ENCODE peak calls at places on chromosome 9, in seven cellular contexts. W is GM23338, U is A549, X is HL-60, M is HepG2, V is K562, F is HCT116. R is an unnamed sample.

GRCh38 chr9:8579661-8580060 is 780.1 kb upstream of the DMAC1 start:
- DNase-seq in W (no peak), U (no peak), X (no peak), M (no peak), V (no peak), F (no peak), R (no peak)

GRCh38 chr9:135010921-135011320 is 76.5 kb upstream of the OLFM1 start:
- DNase-seq in W (no peak), U (no peak), X (no peak), M (no peak), V (no peak), F (no peak), R (no peak)

GRCh38 chr9:1087120-1087881 is 37.1 kb downstream of the DMRT2 start:
- DNase-seq in W (no peak), U (no peak), X (no peak), M (no peak), V (no peak), F (no peak), R (no peak)

GRCh38 chr9:27142299-27142930 is 33.4 kb downstream of the TEK start:
- DNase-seq in W (no peak), U (no peak), X (no peak), M (no peak), V (no peak), F (no peak), R (no peak)

GRCh38 chr9:116596646-116597045 is 90.5 kb upstream of the TRIM32 start:
- DNase-seq in W (no peak), U (no peak), X (no peak), M (no peak), V (no peak), F (no peak), R (no peak)

GRCh38 chr9:109286571-109286977 is 34.3 kb downstream of the EPB41L4B start:
- DNase-seq in W (no peak), U (peak), X (no peak), M (no peak), V (no peak), F (no peak), R (peak)

GRCh38 chr9:136110082-136111061 is 8.3 kb downstream of the TMEM250 start:
- DNase-seq in W (peak), U (no peak), X (no peak), M (no peak), V (peak), F (no peak), R (no peak)

GRCh38 chr9:136012651-136013050 is 51.5 kb upstream of the UBAC1 start:
- DNase-seq in W (no peak), U (no peak), X (no peak), M (no peak), V (peak), F (no peak), R (no peak)

GRCh38 chr9:69250681-69251080 is 74.3 kb upstream of the ENTREP1 start:
- DNase-seq in W (no peak), U (no peak), X (no peak), M (no peak), V (no peak), F (no peak), R (no peak)

GRCh38 chr9:119003218-119003617 is 366.0 kb downstream of the BRINP1 start:
- DNase-seq in W (no peak), U (no peak), X (no peak), M (no peak), V (no peak), F (no peak), R (no peak)

GRCh38 chr9:96523429-96523828 is 73.5 kb downstream of the HABP4 start:
- DNase-seq in W (no peak), U (no peak), X (no peak), M (no peak), V (no peak), F (no peak), R (no peak)

GRCh38 chr9:81871695-81872094 is 56.5 kb upstream of the SPATA31D4 start:
- DNase-seq in W (no peak), U (peak), X (no peak), M (no peak), V (no peak), F (no peak), R (no peak)

GRCh38 chr9:112063151-112063550 is 111.9 kb downstream of the SUSD1 start:
- DNase-seq in W (no peak), U (no peak), X (peak), M (no peak), V (no peak), F (no peak), R (no peak)

GRCh38 chr9:126116351-126117157 is 210.1 kb upstream of the MVB12B start:
- DNase-seq in W (no peak), U (no peak), X (no peak), M (no peak), V (no peak), F (no peak), R (no peak)

GRCh38 chr9:126500600-126501382 is 112.9 kb upstream of the LMX1B start:
- DNase-seq in W (peak), U (peak), X (peak), M (peak), V (peak), F (peak), R (peak)

GRCh38 chr9:35688558-35689350 is 971 bp downstream of the TPM2 start:
- DNase-seq in W (no peak), U (no peak), X (no peak), M (peak), V (no peak), F (peak), R (no peak)

GRCh38 chr9:123234853-123235252 is 33.5 kb downstream of the STRBP start:
- DNase-seq in W (no peak), U (no peak), X (no peak), M (no peak), V (no peak), F (no peak), R (no peak)

GRCh38 chr9:69549310-69550202 is 122.6 kb downstream of the APBA1 start:
- DNase-seq in W (peak), U (peak), X (peak), M (peak), V (peak), F (peak), R (peak)

GRCh38 chr9:137370865-137371520 is 52.0 kb downstream of the EXD3 start:
- DNase-seq in W (peak), U (no peak), X (no peak), M (no peak), V (no peak), F (no peak), R (no peak)

GRCh38 chr9:130694205-130694604 is 625 bp downstream of the EXOSC2 start:
- DNase-seq in W (no peak), U (no peak), X (no peak), M (no peak), V (no peak), F (no peak), R (no peak)

GRCh38 chr9:130689937-130690700 is 3.5 kb upstream of the EXOSC2 start:
- DNase-seq in W (peak), U (peak), X (no peak), M (peak), V (peak), F (peak), R (peak)

GRCh38 chr9:130693101-130693425 is 517 bp upstream of the EXOSC2 start:
- DNase-seq in W (no peak), U (no peak), X (no peak), M (no peak), V (no peak), F (no peak), R (no peak)

GRCh38 chr9:130693426-130694191 is at the start of gene EXOSC2:
- DNase-seq in W (peak), U (peak), X (peak), M (peak), V (peak), F (peak), R (peak)

DNA sequence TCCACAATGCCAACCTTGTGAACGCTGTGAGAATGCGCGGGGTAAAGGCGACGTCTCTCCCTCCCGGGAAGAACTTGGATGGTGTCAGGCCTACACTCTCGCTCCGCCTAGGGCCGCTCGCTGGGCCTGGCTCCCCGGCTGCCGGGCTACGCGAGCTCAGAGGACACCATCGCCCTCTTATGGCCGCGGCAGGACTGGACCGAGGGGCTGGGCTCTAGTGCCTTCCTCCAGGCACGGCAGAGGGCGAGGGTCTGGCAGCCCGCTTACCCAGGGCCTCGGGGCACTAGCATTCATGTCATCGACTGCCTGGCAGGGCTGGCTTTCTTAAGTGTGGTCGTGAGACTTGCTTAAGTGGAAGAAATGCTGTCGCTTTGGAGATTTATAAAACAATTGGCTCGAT is 1.2 kb upstream of the EXOSC2 start:
- DNase-seq in W (peak), U (no peak), X (no peak), M (no peak), V (no peak), F (no peak), R (no peak)
- TF ChIP-seq REST in W (no peak), U (no peak), X (no peak), M (no peak), V (no peak), F (no peak), R (no peak)

GRCh38 chr9:86960938-86961337 is 13.6 kb upstream of the GAS1 start:
- DNase-seq in W (no peak), U (no peak), X (no peak), M (no peak), V (no peak), F (no peak), R (no peak)

GRCh38 chr9:86955554-86955953 is 8.2 kb upstream of the GAS1 start:
- DNase-seq in W (no peak), U (no peak), X (no peak), M (no peak), V (no peak), F (no peak), R (no peak)

GRCh38 chr9:86962692-86963091 is 15.4 kb upstream of the GAS1 start:
- DNase-seq in W (no peak), U (no peak), X (no peak), M (no peak), V (no peak), F (no peak), R (no peak)

GRCh38 chr9:86955003-86955402 is 7.7 kb upstream of the GAS1 start:
- DNase-seq in W (no peak), U (no peak), X (no peak), M (no peak), V (no peak), F (no peak), R (no peak)

DNA sequence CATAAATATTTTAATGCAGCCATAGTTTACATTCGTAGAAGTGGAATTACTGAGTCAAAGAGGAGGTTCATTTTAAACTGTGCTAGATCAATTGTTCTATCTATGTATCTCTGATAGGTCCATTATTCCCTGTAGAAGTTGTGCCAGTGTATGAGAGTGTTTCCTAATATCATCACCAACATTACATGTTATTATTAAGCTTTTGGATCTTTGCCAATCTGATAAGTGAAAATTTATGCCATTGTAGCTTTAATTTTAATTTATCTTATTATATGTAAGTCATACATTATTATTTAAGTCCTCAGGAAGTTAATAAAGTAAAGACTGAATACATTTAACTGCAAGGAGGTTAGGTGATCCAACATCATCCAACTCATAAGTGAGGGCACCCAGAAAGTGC is 10.9 kb upstream of the GAS1 start:
- DNase-seq in W (no peak), U (no peak), X (no peak), M (no peak), V (no peak), F (no peak), R (no peak)
- TF ChIP-seq CTCF in W (no peak), U (no peak), X (no peak), M (no peak), V (no peak), F (no peak), R (no peak)

GRCh38 chr9:99092643-99093491 is 12.0 kb upstream of the TGFBR1 start:
- DNase-seq in W (no peak), U (no peak), X (no peak), M (no peak), V (peak), F (no peak), R (no peak)

GRCh38 chr9:99087462-99087861 is 17.5 kb upstream of the TGFBR1 start:
- DNase-seq in W (no peak), U (no peak), X (no peak), M (no peak), V (no peak), F (no peak), R (no peak)

GRCh38 chr9:99085949-99086948 is 18.7 kb upstream of the TGFBR1 start:
- DNase-seq in W (no peak), U (no peak), X (peak), M (no peak), V (no peak), F (no peak), R (no peak)

GRCh38 chr9:99093492-99093791 is 11.5 kb upstream of the TGFBR1 start:
- DNase-seq in W (no peak), U (no peak), X (no peak), M (no peak), V (peak), F (no peak), R (no peak)

GRCh38 chr9:99090366-99091130 is 14.4 kb upstream of the TGFBR1 start:
- DNase-seq in W (no peak), U (no peak), X (no peak), M (no peak), V (no peak), F (no peak), R (no peak)
- TF ChIP-seq REST in W (no peak), U (no peak), X (no peak), M (no peak), V (no peak), F (no peak), R (no peak)

GRCh38 chr9:95116002-95116819 is 201.3 kb downstream of the FANCC start:
- DNase-seq in W (peak), U (no peak), X (no peak), M (peak), V (no peak), F (no peak), R (no peak)
- TF ChIP-seq CTCF in W (peak), U (peak), X (no peak), M (peak), V (peak), F (peak), R (peak)

GRCh38 chr9:114288233-114289051 is 34.5 kb upstream of the ORM1 start:
- DNase-seq in W (peak), U (peak), X (no peak), M (no peak), V (no peak), F (no peak), R (no peak)
- TF ChIP-seq REST in W (no peak), U (no peak), X (no peak), M (no peak), V (no peak), F (no peak), R (no peak)

GRCh38 chr9:120936764-120937122 is 10.1 kb upstream of the TRAF1 start:
- DNase-seq in W (no peak), U (no peak), X (no peak), M (no peak), V (no peak), F (no peak), R (no peak)
- TF ChIP-seq CTCF in W (no peak), U (no peak), X (no peak), M (no peak), V (no peak), F (no peak), R (peak)